ENCODE peak calls at places on chromosomes 1 and 21, in nine cellular contexts. One of them, this sample, is unnamed.
A peak's percentile ranks its signal among the peaks of the same experiment; 100 is the strongest.

GRCh38 chr1:212752934-212753497 is 38.6 kb downstream of the NSL1 start:
- DNase-seq in transverse colon: no peak
- DNase-seq in uterus: no peak
- DNase-seq in ovary: no peak
- DNase-seq in suprapubic skin: no peak
- DNase-seq in K562: no peak
- DNase-seq in stomach: no peak
- DNase-seq in GM12878: peak; percentile 39
- DNase-seq in breast epithelium: no peak
- DNase-seq in this sample: no peak

GRCh38 chr21:38716942-38717341 is 88.8 kb upstream of the ETS2 start:
- DNase-seq in transverse colon: no peak
- DNase-seq in uterus: no peak
- DNase-seq in ovary: no peak
- DNase-seq in suprapubic skin: no peak
- DNase-seq in K562: no peak
- DNase-seq in stomach: no peak
- DNase-seq in GM12878: no peak
- DNase-seq in breast epithelium: no peak
- DNase-seq in this sample: no peak

GRCh38 chr1:209633335-209633997 is 18.8 kb downstream of the LAMB3 start:
- DNase-seq in transverse colon: no peak
- DNase-seq in uterus: no peak
- DNase-seq in ovary: no peak
- DNase-seq in suprapubic skin: no peak
- DNase-seq in K562: no peak
- DNase-seq in stomach: no peak
- DNase-seq in GM12878: no peak
- DNase-seq in breast epithelium: no peak
- DNase-seq in this sample: no peak

GRCh38 chr1:92482404-92482664 is 4.4 kb downstream of the GFI1 start:
- DNase-seq in transverse colon: no peak
- DNase-seq in uterus: no peak
- DNase-seq in ovary: no peak
- DNase-seq in suprapubic skin: no peak
- DNase-seq in K562: no peak
- DNase-seq in stomach: no peak
- DNase-seq in GM12878: no peak
- DNase-seq in breast epithelium: no peak
- DNase-seq in this sample: no peak

GRCh38 chr1:121483961-121484424 is 299.2 kb downstream of the SRGAP2C start:
- DNase-seq in transverse colon: no peak
- DNase-seq in uterus: no peak
- DNase-seq in ovary: no peak
- DNase-seq in suprapubic skin: no peak
- DNase-seq in K562: no peak
- DNase-seq in stomach: no peak
- DNase-seq in GM12878: no peak
- DNase-seq in breast epithelium: no peak
- DNase-seq in this sample: no peak

GRCh38 chr1:226677121-226678020 is 61.7 kb downstream of the ITPKB start:
- DNase-seq in transverse colon: peak; percentile 79
- DNase-seq in uterus: peak; percentile 93
- DNase-seq in ovary: peak; percentile 78
- DNase-seq in suprapubic skin: peak; percentile 95
- DNase-seq in K562: no peak
- DNase-seq in stomach: peak; percentile 57
- DNase-seq in GM12878: no peak
- DNase-seq in breast epithelium: peak; percentile 95
- DNase-seq in this sample: peak; percentile 43

GRCh38 chr1:91440845-91441244 is 36.2 kb upstream of the HFM1 start:
- DNase-seq in transverse colon: no peak
- DNase-seq in uterus: no peak
- DNase-seq in ovary: no peak
- DNase-seq in suprapubic skin: no peak
- DNase-seq in K562: no peak
- DNase-seq in stomach: no peak
- DNase-seq in GM12878: no peak
- DNase-seq in breast epithelium: no peak
- DNase-seq in this sample: no peak

GRCh38 chr21:44709426-44710293 is 1.7 kb downstream of the TSPEAR start:
- DNase-seq in transverse colon: no peak
- DNase-seq in uterus: no peak
- DNase-seq in ovary: no peak
- DNase-seq in suprapubic skin: peak; percentile 46
- DNase-seq in K562: no peak
- DNase-seq in stomach: no peak
- DNase-seq in GM12878: no peak
- DNase-seq in breast epithelium: no peak
- DNase-seq in this sample: no peak

GRCh38 chr1:227285745-227286144 is 32.5 kb downstream of the CDC42BPA start:
- DNase-seq in transverse colon: no peak
- DNase-seq in uterus: no peak
- DNase-seq in ovary: no peak
- DNase-seq in suprapubic skin: no peak
- DNase-seq in K562: no peak
- DNase-seq in stomach: no peak
- DNase-seq in GM12878: no peak
- DNase-seq in breast epithelium: no peak
- DNase-seq in this sample: no peak

GRCh38 chr1:96554364-96554763 is 167.2 kb upstream of the PTBP2 start:
- DNase-seq in transverse colon: no peak
- DNase-seq in uterus: no peak
- DNase-seq in ovary: no peak
- DNase-seq in suprapubic skin: no peak
- DNase-seq in K562: no peak
- DNase-seq in stomach: no peak
- DNase-seq in GM12878: no peak
- DNase-seq in breast epithelium: no peak
- DNase-seq in this sample: no peak

GRCh38 chr1:243559575-243560172 is 290.4 kb downstream of the AKT3 start:
- DNase-seq in transverse colon: no peak
- DNase-seq in uterus: no peak
- DNase-seq in ovary: no peak
- DNase-seq in suprapubic skin: no peak
- DNase-seq in K562: no peak
- DNase-seq in stomach: no peak
- DNase-seq in GM12878: no peak
- DNase-seq in breast epithelium: no peak
- DNase-seq in this sample: no peak

GRCh38 chr1:232435746-232436145 is 194.2 kb downstream of the SIPA1L2 start:
- DNase-seq in transverse colon: no peak
- DNase-seq in uterus: no peak
- DNase-seq in ovary: peak; percentile 45
- DNase-seq in suprapubic skin: no peak
- DNase-seq in K562: no peak
- DNase-seq in stomach: no peak
- DNase-seq in GM12878: no peak
- DNase-seq in breast epithelium: no peak
- DNase-seq in this sample: no peak

GRCh38 chr1:158357441-158357840 is 3.7 kb downstream of the CD1E start:
- DNase-seq in transverse colon: no peak
- DNase-seq in uterus: no peak
- DNase-seq in ovary: no peak
- DNase-seq in suprapubic skin: no peak
- DNase-seq in K562: no peak
- DNase-seq in stomach: no peak
- DNase-seq in GM12878: no peak
- DNase-seq in breast epithelium: no peak
- DNase-seq in this sample: no peak

GRCh38 chr1:158362501-158362900 is 8.8 kb downstream of the CD1E start:
- DNase-seq in transverse colon: no peak
- DNase-seq in uterus: no peak
- DNase-seq in ovary: no peak
- DNase-seq in suprapubic skin: no peak
- DNase-seq in K562: no peak
- DNase-seq in stomach: no peak
- DNase-seq in GM12878: no peak
- DNase-seq in breast epithelium: no peak
- DNase-seq in this sample: no peak

GRCh38 chr1:158366783-158367182 is 13.1 kb downstream of the CD1E start:
- DNase-seq in transverse colon: no peak
- DNase-seq in uterus: no peak
- DNase-seq in ovary: no peak
- DNase-seq in suprapubic skin: no peak
- DNase-seq in K562: no peak
- DNase-seq in stomach: no peak
- DNase-seq in GM12878: no peak
- DNase-seq in breast epithelium: no peak
- DNase-seq in this sample: no peak

DNA sequence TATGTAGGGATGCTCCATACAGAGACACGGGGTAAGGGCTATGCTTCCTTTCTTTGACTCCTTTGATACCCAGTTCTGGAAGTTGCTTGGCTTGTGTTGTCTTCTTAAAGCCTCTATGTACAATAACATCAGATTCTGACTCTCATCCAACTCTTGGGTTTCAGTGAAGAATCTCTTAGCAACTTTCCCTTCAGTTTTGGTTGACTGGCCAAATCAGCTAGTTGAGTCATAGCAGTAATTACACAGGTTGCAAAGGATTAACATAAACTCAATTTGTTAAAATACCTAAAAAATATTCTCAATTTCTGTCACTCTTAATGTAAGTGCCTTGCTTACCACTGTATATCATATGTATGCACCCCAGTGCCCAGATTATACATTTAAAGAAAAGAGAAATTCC is 9.2 kb downstream of the CD1E start:
- DNase-seq in transverse colon: no peak
- DNase-seq in uterus: no peak
- DNase-seq in ovary: no peak
- DNase-seq in suprapubic skin: no peak
- DNase-seq in K562: no peak
- DNase-seq in stomach: no peak
- DNase-seq in GM12878: no peak
- DNase-seq in breast epithelium: no peak
- DNase-seq in this sample: no peak
- TF ChIP-seq CTCF in transverse colon: no peak
- TF ChIP-seq CTCF in uterus: no peak
- TF ChIP-seq CTCF in ovary: no peak
- TF ChIP-seq CTCF in suprapubic skin: no peak
- TF ChIP-seq CTCF in K562: no peak
- TF ChIP-seq CTCF in stomach: no peak
- TF ChIP-seq CTCF in GM12878: no peak
- TF ChIP-seq CTCF in breast epithelium: no peak
- TF ChIP-seq CTCF in this sample: no peak

GRCh38 chr1:19483261-19483660 is 2.1 kb downstream of the CAPZB start:
- DNase-seq in transverse colon: no peak
- DNase-seq in uterus: no peak
- DNase-seq in ovary: no peak
- DNase-seq in suprapubic skin: no peak
- DNase-seq in K562: no peak
- DNase-seq in stomach: no peak
- DNase-seq in GM12878: no peak
- DNase-seq in breast epithelium: no peak
- DNase-seq in this sample: no peak

GRCh38 chr1:19484338-19484792 is 974 bp downstream of the CAPZB start:
- DNase-seq in transverse colon: no peak
- DNase-seq in uterus: no peak
- DNase-seq in ovary: no peak
- DNase-seq in suprapubic skin: no peak
- DNase-seq in K562: no peak
- DNase-seq in stomach: no peak
- DNase-seq in GM12878: no peak
- DNase-seq in breast epithelium: no peak
- DNase-seq in this sample: no peak

GRCh38 chr1:19484793-19485361 is 462 bp downstream of the CAPZB start:
- DNase-seq in transverse colon: no peak
- DNase-seq in uterus: no peak
- DNase-seq in ovary: no peak
- DNase-seq in suprapubic skin: peak; percentile 80
- DNase-seq in K562: peak; percentile 57
- DNase-seq in stomach: no peak
- DNase-seq in GM12878: no peak
- DNase-seq in breast epithelium: no peak
- DNase-seq in this sample: no peak

GRCh38 chr1:19481826-19482398 is 3.4 kb downstream of the CAPZB start:
- DNase-seq in transverse colon: no peak
- DNase-seq in uterus: no peak
- DNase-seq in ovary: no peak
- DNase-seq in suprapubic skin: no peak
- DNase-seq in K562: no peak
- DNase-seq in stomach: no peak
- DNase-seq in GM12878: no peak
- DNase-seq in breast epithelium: no peak
- DNase-seq in this sample: no peak

GRCh38 chr1:19483691-19484090 is 1.6 kb downstream of the CAPZB start:
- DNase-seq in transverse colon: no peak
- DNase-seq in uterus: no peak
- DNase-seq in ovary: no peak
- DNase-seq in suprapubic skin: no peak
- DNase-seq in K562: no peak
- DNase-seq in stomach: no peak
- DNase-seq in GM12878: no peak
- DNase-seq in breast epithelium: no peak
- DNase-seq in this sample: no peak
- H3K27ac ChIP-seq in transverse colon: peak overlapping the region; percentile 100
- H3K27ac ChIP-seq in uterus: peak overlapping the region; percentile 96
- H3K27ac ChIP-seq in ovary: no peak overlapping the region
- H3K27ac ChIP-seq in suprapubic skin: peak overlapping the region; percentile 95
- H3K27ac ChIP-seq in K562: no peak overlapping the region
- H3K27ac ChIP-seq in stomach: peak overlapping the region; percentile 99
- H3K27ac ChIP-seq in GM12878: peak overlapping the region; percentile 96
- H3K27ac ChIP-seq in breast epithelium: peak overlapping the region; percentile 20
- H3K27ac ChIP-seq in this sample: peak overlapping the region; percentile 99

GRCh38 chr1:4676258-4676657 is 21.8 kb downstream of the AJAP1 start:
- DNase-seq in transverse colon: no peak
- DNase-seq in uterus: no peak
- DNase-seq in ovary: no peak
- DNase-seq in suprapubic skin: no peak
- DNase-seq in K562: no peak
- DNase-seq in stomach: no peak
- DNase-seq in GM12878: no peak
- DNase-seq in breast epithelium: no peak
- DNase-seq in this sample: no peak
- TF ChIP-seq POLR2A in transverse colon: no peak
- TF ChIP-seq POLR2A in uterus: no peak
- TF ChIP-seq POLR2A in ovary: no peak
- TF ChIP-seq POLR2A in suprapubic skin: no peak
- TF ChIP-seq POLR2A in K562: no peak
- TF ChIP-seq POLR2A in stomach: no peak
- TF ChIP-seq POLR2A in GM12878: no peak
- TF ChIP-seq POLR2A in breast epithelium: no peak
- TF ChIP-seq POLR2A in this sample: no peak

DNA sequence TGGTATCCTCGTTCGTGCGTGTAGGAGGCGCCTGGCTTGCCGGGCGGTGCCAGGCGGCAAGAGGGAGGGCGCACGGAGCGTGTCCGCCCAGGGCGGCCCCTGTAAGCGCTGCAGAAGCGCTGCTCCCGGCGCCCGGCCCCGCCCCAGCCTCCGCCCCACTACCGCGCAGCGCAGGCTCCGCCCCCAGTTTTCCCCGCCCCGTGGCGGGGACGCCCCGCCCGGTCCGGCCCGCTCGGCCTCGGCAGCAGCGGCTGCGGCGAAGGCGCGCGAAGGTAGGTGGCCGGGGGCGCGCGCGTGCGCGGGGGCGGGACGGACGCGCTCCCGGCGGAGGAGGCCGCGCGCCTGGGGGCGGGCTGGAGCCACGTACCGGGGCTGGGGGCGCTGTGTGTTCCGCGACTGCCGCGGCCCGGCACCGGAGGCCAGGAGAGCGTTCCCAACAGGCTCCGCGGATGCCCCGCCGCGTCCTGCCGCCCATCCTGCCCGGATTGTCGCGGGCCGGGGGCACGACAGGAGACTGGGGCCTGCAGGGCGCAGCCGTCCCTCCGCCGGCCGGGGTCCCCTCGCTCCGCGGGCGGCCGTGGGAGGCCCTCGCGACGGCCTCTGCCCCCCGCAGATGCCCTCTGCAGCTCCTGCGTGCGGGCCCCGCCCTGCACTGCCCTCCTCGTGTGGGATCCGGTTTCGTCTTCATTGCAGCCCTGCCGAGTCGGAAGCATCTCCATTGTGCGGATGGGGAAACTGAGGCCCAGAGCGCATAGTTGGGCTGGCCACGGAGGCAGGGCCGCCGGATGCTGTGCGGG is 7.7 kb upstream of the CROCC start:
- DNase-seq in transverse colon: peak; percentile 97
- DNase-seq in uterus: peak; percentile 92
- DNase-seq in ovary: peak; percentile 92
- DNase-seq in suprapubic skin: peak; percentile 93
- DNase-seq in K562: peak; percentile 97
- DNase-seq in stomach: peak; percentile 96
- DNase-seq in GM12878: peak; percentile 9
- DNase-seq in breast epithelium: peak; percentile 88
- DNase-seq in this sample: peak; percentile 78
- TF ChIP-seq CTCF in transverse colon: no peak
- TF ChIP-seq CTCF in uterus: peak; percentile 22
- TF ChIP-seq CTCF in ovary: peak; percentile 31
- TF ChIP-seq CTCF in suprapubic skin: no peak
- TF ChIP-seq CTCF in K562: peak; percentile 17
- TF ChIP-seq CTCF in stomach: no peak
- TF ChIP-seq CTCF in GM12878: no peak
- TF ChIP-seq CTCF in breast epithelium: no peak
- TF ChIP-seq CTCF in this sample: peak; percentile 5

This sample was measured in esophagus squamous epithelium.